ENCODE peak calls at places on chromosomes 12 and 14, in four cellular contexts. T is fibroblast of lung, X is neural progenitor cell, A is endothelial cell of umbilical vein. S is an unnamed sample.

GRCh38 chr12:65156366-65156831 is 13.0 kb upstream of the LEMD3 start:
- DNase-seq in T (no peak), X (no peak), A (peak), S (no peak)

GRCh38 chr12:27193854-27194544 is 50.1 kb upstream of the STK38L start:
- DNase-seq in T (peak), X (no peak), A (peak), S (peak)

GRCh38 chr12:94994312-94994711 is 9.2 kb downstream of the NDUFA12 start:
- DNase-seq in T (peak), X (no peak), A (no peak), S (peak)

GRCh38 chr12:107379852-107380567 is 286.7 kb upstream of the CRY1 start:
- DNase-seq in T (peak), X (no peak), A (no peak), S (peak)

GRCh38 chr14:38143651-38144505 is 63.8 kb upstream of the SSTR1 start:
- DNase-seq in T (peak), X (no peak), A (peak), S (peak)

GRCh38 chr14:56195219-56195618 is 77.0 kb downstream of the PELI2 start:
- DNase-seq in T (no peak), X (peak), A (no peak), S (no peak)

GRCh38 chr14:85175556-85175955 is 354.4 kb upstream of the FLRT2 start:
- DNase-seq in T (peak), X (no peak), A (no peak), S (peak)

GRCh38 chr12:120800665-120801064 is 75.0 kb downstream of the ACADS start:
- DNase-seq in T (no peak), X (no peak), A (no peak), S (no peak)

GRCh38 chr12:104064842-104065441 is 611 bp downstream of the HCFC2 start:
- DNase-seq in T (no peak), X (peak), A (peak), S (no peak)

GRCh38 chr12:120399531-120399930 is 30.6 kb upstream of the MSI1 start:
- DNase-seq in T (peak), X (no peak), A (no peak), S (peak)

GRCh38 chr14:29126361-29126760 is 359.8 kb downstream of the FOXG1 start:
- DNase-seq in T (no peak), X (no peak), A (no peak), S (no peak)

GRCh38 chr14:23407516-23408306 is at the start of gene MYH6:
- DNase-seq in T (no peak), X (no peak), A (no peak), S (no peak)

GRCh38 chr12:48053122-48053521 is 48.8 kb upstream of the COL2A1 start:
- DNase-seq in T (no peak), X (no peak), A (no peak), S (no peak)

GRCh38 chr14:24172871-24173281 is 996 bp downstream of the REC8 start:
- DNase-seq in T (no peak), X (peak), A (no peak), S (no peak)

GRCh38 chr12:55741978-55742377 is 944 bp upstream of the GDF11 start:
- DNase-seq in T (no peak), X (peak), A (no peak), S (no peak)

GRCh38 chr12:53989227-53990113 is 4.5 kb downstream of the HOXC10 start:
- DNase-seq in T (no peak), X (peak), A (peak), S (no peak)

GRCh38 chr14:75379246-75379929 is 48.4 kb upstream of the JDP2 start:
- DNase-seq in T (no peak), X (peak), A (no peak), S (no peak)

GRCh38 chr12:48156648-48157015 is 683 bp downstream of the ASB8 start:
- DNase-seq in T (no peak), X (no peak), A (no peak), S (no peak)

GRCh38 chr14:38989917-38990546 is 113.0 kb downstream of the SEC23A start:
- DNase-seq in T (no peak), X (no peak), A (peak), S (no peak)

GRCh38 chr12:24425601-24425970 is 476.1 kb upstream of the SOX5 start:
- DNase-seq in T (peak), X (no peak), A (no peak), S (peak)

GRCh38 chr12:65765436-65765813 is 58.9 kb upstream of the HMGA2 start:
- DNase-seq in T (peak), X (no peak), A (peak), S (peak)

GRCh38 chr14:85856430-85856829 is 326.5 kb downstream of the FLRT2 start:
- DNase-seq in T (no peak), X (no peak), A (no peak), S (no peak)

GRCh38 chr12:45668641-45669040 is 60.9 kb upstream of the ARID2 start:
- DNase-seq in T (no peak), X (no peak), A (no peak), S (no peak)

GRCh38 chr14:55877942-55878341 is 240.3 kb upstream of the PELI2 start:
- DNase-seq in T (peak), X (no peak), A (no peak), S (peak)

GRCh38 chr12:113278631-113279030 is 56.3 kb downstream of the SLC8B1 start:
- DNase-seq in T (no peak), X (no peak), A (no peak), S (no peak)

GRCh38 chr12:51850081-51850932 is 1.8 kb upstream of the FIGNL2 start:
- DNase-seq in T (no peak), X (no peak), A (no peak), S (no peak)

GRCh38 chr12:25438638-25439037 is 114.4 kb downstream of the LMNTD1 start:
- DNase-seq in T (peak), X (no peak), A (no peak), S (peak)

GRCh38 chr12:103401421-103401820 is 94.3 kb downstream of the C12orf42 start:
- DNase-seq in T (no peak), X (no peak), A (no peak), S (no peak)

GRCh38 chr12:131867891-131868675 is 26.3 kb upstream of the ULK1 start:
- DNase-seq in T (peak), X (no peak), A (no peak), S (peak)

GRCh38 chr12:131873293-131873692 is 21.1 kb upstream of the ULK1 start:
- DNase-seq in T (no peak), X (no peak), A (no peak), S (no peak)

GRCh38 chr12:131871677-131872076 is 22.7 kb upstream of the ULK1 start:
- DNase-seq in T (no peak), X (no peak), A (no peak), S (no peak)

GRCh38 chr12:131872154-131873046 is 22.0 kb upstream of the ULK1 start:
- DNase-seq in T (peak), X (no peak), A (no peak), S (peak)

GRCh38 chr12:131869871-131870418 is 24.5 kb upstream of the ULK1 start:
- DNase-seq in T (peak), X (no peak), A (peak), S (peak)
- H2AFZ ChIP-seq in T (no peak), X (no peak), A (peak), S (peak)

GRCh38 chr14:34220921-34221320 is 241.1 kb downstream of the SPTSSA start:
- DNase-seq in T (no peak), X (peak), A (no peak), S (no peak)
- H3K9ac ChIP-seq in T (no peak), X (no peak), A (no peak), S (no peak)

GRCh38 chr12:6825398-6826124 is 2.6 kb upstream of the P3H3 start:
- DNase-seq in T (peak), X (peak), A (peak), S (peak)

GRCh38 chr12:6823161-6824084 is 1.8 kb downstream of the GPR162 start:
- DNase-seq in T (no peak), X (no peak), A (no peak), S (no peak)

GRCh38 chr12:6826125-6826733 is 2.0 kb upstream of the P3H3 start:
- DNase-seq in T (no peak), X (no peak), A (no peak), S (no peak)

GRCh38 chr12:6824085-6824800 is 2.6 kb downstream of the GPR162 start:
- DNase-seq in T (no peak), X (no peak), A (no peak), S (no peak)

DNA sequence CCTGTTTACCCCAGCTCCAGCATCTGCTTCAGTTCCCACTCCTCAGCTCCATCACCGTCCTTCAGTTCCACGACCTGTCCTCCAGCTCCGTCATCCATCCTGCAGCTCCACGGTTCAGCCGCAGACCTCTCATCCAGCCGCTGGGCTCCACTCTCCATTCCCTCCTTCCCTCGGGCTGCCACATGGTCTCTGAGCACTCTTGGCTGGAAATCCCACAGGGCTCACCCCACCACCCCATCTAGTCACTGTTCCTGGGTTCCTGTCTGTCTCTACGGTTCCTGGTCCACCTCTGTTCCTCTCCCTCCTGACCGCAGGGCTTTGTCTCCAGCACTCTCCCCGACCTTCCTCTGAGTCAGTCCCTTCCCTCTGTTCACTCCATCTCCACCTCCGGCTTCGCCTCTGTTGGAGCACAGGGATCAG is 3.2 kb upstream of the P3H3 start:
- DNase-seq in T (peak), X (no peak), A (no peak), S (peak)
- H2AFZ ChIP-seq in T (no peak), X (no peak), A (no peak), S (peak)

GRCh38 chr14:101780390-101780789 is 18.9 kb downstream of the PPP2R5C start:
- DNase-seq in T (no peak), X (no peak), A (no peak), S (no peak)
- H3K9ac ChIP-seq in T (no peak), X (no peak), A (no peak), S (no peak)

DNA sequence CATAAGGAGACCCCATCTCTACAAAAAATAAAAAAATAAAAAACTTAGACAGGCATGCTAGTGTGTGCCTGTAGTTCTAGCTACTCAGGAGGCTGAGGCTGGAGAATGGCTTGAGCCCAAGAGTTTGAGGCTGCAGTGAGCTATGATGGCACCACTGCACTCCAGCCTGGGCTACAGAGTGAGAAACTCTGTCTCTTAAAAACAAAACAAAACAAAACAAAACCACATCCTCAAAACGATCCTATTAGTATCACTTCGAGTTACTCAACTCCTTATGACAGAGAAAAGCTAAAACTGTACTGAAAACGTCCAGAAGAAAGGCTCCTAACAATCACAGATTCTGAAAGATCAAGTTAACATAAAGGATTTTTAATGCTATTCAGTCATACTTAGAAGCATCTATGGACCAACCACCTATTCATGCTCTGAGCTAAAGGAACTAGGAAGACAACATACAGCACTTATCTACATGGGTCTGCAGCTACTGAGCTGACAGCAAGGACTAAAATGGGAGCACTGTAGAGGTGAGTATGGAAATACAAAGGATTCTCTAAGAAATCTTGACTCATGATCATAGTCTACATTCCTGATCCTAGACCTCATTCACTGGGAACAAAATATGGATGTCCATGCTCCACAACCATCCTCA is 75.3 kb upstream of the DUSP6 start:
- DNase-seq in T (peak), X (no peak), A (no peak), S (no peak)
- H2AFZ ChIP-seq in T (no peak), X (no peak), A (no peak), S (no peak)

GRCh38 chr12:116524311-116524710 is 34.9 kb upstream of the MAP1LC3B2 start:
- DNase-seq in T (no peak), X (no peak), A (no peak), S (no peak)

GRCh38 chr12:116524964-116525379 is 34.2 kb upstream of the MAP1LC3B2 start:
- DNase-seq in T (peak), X (peak), A (no peak), S (peak)

GRCh38 chr12:116520225-116520624 is 39.0 kb upstream of the MAP1LC3B2 start:
- DNase-seq in T (no peak), X (no peak), A (no peak), S (no peak)

GRCh38 chr12:116517431-116518045 is 41.6 kb upstream of the MAP1LC3B2 start:
- DNase-seq in T (no peak), X (no peak), A (no peak), S (no peak)

DNA sequence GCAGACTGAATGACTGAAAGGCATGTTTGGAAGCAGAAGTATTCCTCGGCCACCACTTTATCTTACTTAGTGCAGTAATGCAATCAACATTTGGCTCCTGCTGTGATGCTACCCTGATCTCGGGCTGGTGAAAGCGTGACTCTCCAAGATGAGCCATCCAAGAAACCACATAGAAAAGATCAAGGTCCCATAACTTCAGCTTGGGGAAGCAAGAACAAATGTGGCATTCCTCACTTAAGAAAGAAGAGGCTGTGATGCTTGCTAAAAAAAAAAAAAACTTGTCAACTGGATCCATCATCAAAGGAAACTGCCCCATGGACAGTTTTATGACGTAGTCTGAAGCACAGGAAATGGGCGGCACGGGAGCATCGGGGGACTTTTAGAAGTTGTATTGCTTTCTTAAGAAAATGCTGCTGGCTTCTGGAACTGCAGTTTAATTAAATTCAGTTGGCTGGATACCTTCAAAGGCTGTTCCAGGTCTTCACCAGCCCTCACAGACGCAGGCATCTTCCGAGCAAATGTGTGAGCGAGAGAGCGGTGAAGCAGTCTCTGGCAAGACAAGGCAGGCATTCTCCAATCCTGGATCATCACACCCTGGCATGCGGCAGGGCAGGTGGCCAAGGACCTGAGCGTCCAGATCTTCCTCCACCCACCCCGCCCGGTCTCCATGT is 38.2 kb upstream of the MAP1LC3B2 start:
- DNase-seq in T (peak), X (no peak), A (peak), S (peak)
- H3K9ac ChIP-seq in T (no peak), X (no peak), A (no peak), S (peak)

GRCh38 chr12:49195734-49196133 is 6.9 kb upstream of the TUBA1A start:
- DNase-seq in T (no peak), X (no peak), A (no peak), S (no peak)
- H2AFZ ChIP-seq in T (no peak), X (peak), A (no peak), S (no peak)

GRCh38 chr14:77067632-77068514 is 30.2 kb upstream of the CIPC start:
- DNase-seq in T (peak), X (peak), A (peak), S (peak)

GRCh38 chr14:77068515-77069200 is 29.4 kb upstream of the CIPC start:
- DNase-seq in T (no peak), X (no peak), A (no peak), S (no peak)

GRCh38 chr14:77066555-77067172 is 31.4 kb upstream of the CIPC start:
- DNase-seq in T (no peak), X (no peak), A (no peak), S (no peak)

GRCh38 chr14:77071938-77072388 is 26.1 kb upstream of the CIPC start:
- DNase-seq in T (peak), X (no peak), A (no peak), S (peak)

GRCh38 chr14:77069551-77069950 is 28.5 kb upstream of the CIPC start:
- DNase-seq in T (no peak), X (no peak), A (no peak), S (no peak)
- H3K9ac ChIP-seq in T (no peak), X (no peak), A (no peak), S (no peak)

DNA sequence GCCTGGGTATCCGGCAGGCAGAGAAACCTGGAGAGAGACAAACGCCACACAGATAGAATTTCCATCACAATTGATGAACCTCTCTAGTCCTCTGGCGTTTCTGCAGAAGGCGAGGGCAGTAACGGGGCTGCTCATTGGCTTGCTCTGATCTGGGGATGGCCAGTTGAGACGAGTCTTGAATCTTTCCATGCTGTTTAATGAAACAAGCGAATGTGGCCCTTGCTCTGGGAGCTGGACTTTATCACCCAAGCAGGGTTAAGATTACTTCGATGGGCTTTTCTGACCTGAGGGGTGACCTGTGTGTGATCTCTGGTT is 42.4 kb upstream of the CLMN start:
- DNase-seq in T (no peak), X (peak), A (no peak), S (no peak)
- H2AFZ ChIP-seq in T (no peak), X (peak), A (no peak), S (no peak)

S was measured in astrocyte.